ENCODE peak calls at places on chromosomes 1 and 21, in four cellular contexts. W is transverse colon, I is GM12865, K is heart left ventricle. T is an unnamed sample.

GRCh38 chr1:10509823-10510509 is 35.2 kb downstream of the PEX14 start:
- DNase-seq in W (no peak), K (no peak), I (no peak), T (no peak)

GRCh38 chr1:111222308-111223125 is 5.0 kb upstream of the CHI3L2 start:
- DNase-seq in K (peak; percentile 76), I (peak; percentile 95), W (peak; percentile 86), T (peak; percentile 64)

GRCh38 chr1:147292635-147293251 is 50.3 kb downstream of the CHD1L start:
- DNase-seq in K (no peak), I (no peak), W (no peak), T (peak; percentile 75)

GRCh38 chr1:114208659-114209215 is 55.1 kb upstream of the SYT6 start:
- DNase-seq in K (no peak), I (no peak), W (no peak), T (no peak)

GRCh38 chr1:30663596-30664091 is 59.7 kb downstream of the MATN1 start:
- DNase-seq in I (no peak), W (no peak), K (no peak), T (no peak)

GRCh38 chr1:225866061-225866844 is 15.9 kb downstream of the TMEM63A start:
- DNase-seq in K (no peak), W (no peak), I (no peak), T (peak; percentile 74)

GRCh38 chr1:97783762-97784161 is 137.1 kb downstream of the DPYD start:
- DNase-seq in W (no peak), K (no peak), I (no peak), T (no peak)

GRCh38 chr1:236502972-236503639 is 20.7 kb upstream of the LGALS8 start:
- DNase-seq in K (peak; percentile 59), W (peak; percentile 63), I (peak; percentile 36), T (peak; percentile 79)

GRCh38 chr1:156549390-156549789 is 23.0 kb downstream of the IQGAP3 start:
- DNase-seq in I (no peak), W (no peak), K (no peak), T (no peak)

GRCh38 chr1:97647776-97648175 is 273.1 kb downstream of the DPYD start:
- DNase-seq in I (no peak), K (no peak), W (no peak), T (peak; percentile 61)

GRCh38 chr1:90925928-90926869 is 95.6 kb downstream of the ZNF644 start:
- DNase-seq in W (no peak), I (no peak), K (no peak), T (peak; percentile 59)

GRCh38 chr1:213934642-213935041 is 53.1 kb upstream of the PROX1 start:
- DNase-seq in W (no peak), K (peak; percentile 80), I (no peak), T (no peak)

GRCh38 chr1:229224308-229224707 is 46.6 kb upstream of the RAB4A start:
- DNase-seq in K (no peak), W (no peak), I (no peak), T (peak; percentile 60)

GRCh38 chr1:198530964-198531363 is 9.5 kb downstream of the ATP6V1G3 start:
- DNase-seq in K (no peak), I (no peak), W (no peak), T (no peak)

GRCh38 chr1:204188959-204189639 is 7.2 kb downstream of the KISS1 start:
- DNase-seq in W (no peak), I (peak; percentile 42), K (no peak), T (no peak)

GRCh38 chr1:168483531-168483930 is 60.3 kb downstream of the XCL2 start:
- DNase-seq in I (no peak), K (no peak), W (no peak), T (peak; percentile 91)

GRCh38 chr21:34636961-34637360 is 22.0 kb upstream of the RCAN1 start:
- DNase-seq in I (no peak), K (no peak), W (no peak), T (no peak)

GRCh38 chr1:207058878-207059867 is 6.1 kb downstream of the PFKFB2 start:
- DNase-seq in K (no peak), W (no peak), I (no peak), T (no peak)

GRCh38 chr21:28333455-28334108 is 659.1 kb downstream of the LTN1 start:
- DNase-seq in I (no peak), K (no peak), W (no peak), T (peak; percentile 87)

GRCh38 chr1:67814121-67814772 is 19.0 kb downstream of the GNG12 start:
- DNase-seq in W (no peak), I (no peak), K (no peak), T (peak; percentile 49)

GRCh38 chr1:86429830-86430229 is 5.9 kb downstream of the CLCA2 start:
- DNase-seq in I (no peak), K (peak; percentile 53), W (no peak), T (peak; percentile 97)

DNA sequence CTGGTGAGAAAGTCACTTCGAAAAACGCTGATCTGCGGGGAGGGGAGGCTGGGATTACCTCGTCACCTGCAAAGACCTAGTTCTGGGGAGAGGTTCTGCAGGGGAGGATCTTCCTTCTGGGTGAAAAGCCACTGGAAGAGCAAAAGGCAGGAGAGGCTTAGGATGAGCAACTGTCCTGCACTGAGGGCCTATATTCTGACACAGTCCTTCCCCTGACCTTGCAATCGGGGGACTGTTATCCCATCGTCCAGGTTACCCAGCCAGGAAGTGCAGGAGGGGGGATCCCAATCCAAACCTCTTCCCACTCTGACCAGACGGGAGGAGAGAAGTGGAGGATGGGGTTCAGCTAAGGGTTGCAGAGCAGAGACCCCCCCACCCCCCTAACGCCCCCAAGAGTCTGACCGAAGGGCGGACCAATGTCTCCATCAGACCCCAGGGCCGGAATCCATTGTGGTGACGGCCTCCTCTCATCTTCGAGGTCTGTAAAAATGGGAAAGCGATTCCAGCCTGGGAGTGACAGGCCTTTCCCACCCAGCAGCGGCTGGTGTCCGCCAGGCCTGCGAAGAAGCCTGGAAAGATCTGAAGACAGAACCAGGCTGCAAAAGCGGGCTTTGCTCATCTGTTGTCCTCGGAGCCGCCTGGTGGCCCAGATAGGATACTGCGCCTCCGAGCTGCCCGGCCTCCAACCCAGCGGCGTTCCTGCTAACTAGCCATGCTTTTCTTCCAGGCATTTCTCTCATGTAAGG is 1.6 kb upstream of the DHRS3 start:
- DNase-seq in I (peak; percentile 76), K (peak; percentile 89), W (peak; percentile 91), T (peak; percentile 91)
- TF ChIP-seq CTCF in I (peak; percentile 95), K (peak; percentile 95), W (peak; percentile 97), T (peak; percentile 94)

GRCh38 chr1:93349231-93350135 is 3.8 kb downstream of the DR1 start:
- DNase-seq in K (no peak), I (no peak), W (no peak), T (peak; percentile 35)
- H3K4me3 ChIP-seq in K (no peak overlapping the region), I (peak overlapping the region; percentile 92), W (no peak overlapping the region), T (peak overlapping the region; percentile 11)

GRCh38 chr1:14571810-14572767 is 26.4 kb upstream of the KAZN start:
- DNase-seq in K (no peak), I (peak; percentile 68), W (no peak), T (no peak)
- TF ChIP-seq CTCF in K (no peak), I (peak; percentile 60), W (no peak), T (no peak)

DNA sequence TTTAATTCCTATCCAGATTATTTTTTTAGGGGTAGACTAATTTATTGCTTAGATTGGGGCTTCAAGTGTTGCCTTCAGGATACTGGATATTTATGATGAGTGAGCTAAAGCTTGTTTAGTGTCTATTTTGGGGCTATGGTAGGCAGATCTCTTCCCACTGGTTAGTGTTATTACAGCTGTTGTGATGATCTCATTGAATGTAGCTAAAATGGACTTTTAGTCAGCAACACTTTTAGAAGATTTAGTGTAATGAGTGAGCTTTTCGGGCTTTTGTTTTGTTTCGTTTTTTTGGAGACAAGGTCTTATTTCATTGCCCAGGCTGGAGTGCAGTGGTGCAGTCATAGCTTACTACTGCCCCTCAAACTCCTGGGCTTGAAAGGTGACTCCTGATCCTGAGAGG is 14.2 kb downstream of the THRAP3 start:
- DNase-seq in I (no peak), K (no peak), W (no peak), T (no peak)
- H3K4me3 ChIP-seq in I (no peak overlapping the region), K (no peak overlapping the region), W (no peak overlapping the region), T (no peak overlapping the region)

GRCh38 chr1:154888757-154889156 is 18.7 kb upstream of the KCNN3 start:
- DNase-seq in W (no peak), K (no peak), I (no peak), T (no peak)
- TF ChIP-seq CTCF in W (no peak), K (no peak), I (no peak), T (no peak)

GRCh38 chr1:219812086-219812485 is 116.3 kb downstream of the SLC30A10 start:
- DNase-seq in K (no peak), W (no peak), I (no peak), T (no peak)
- H3K4me3 ChIP-seq in K (no peak overlapping the region), W (no peak overlapping the region), I (no peak overlapping the region), T (no peak overlapping the region)

DNA sequence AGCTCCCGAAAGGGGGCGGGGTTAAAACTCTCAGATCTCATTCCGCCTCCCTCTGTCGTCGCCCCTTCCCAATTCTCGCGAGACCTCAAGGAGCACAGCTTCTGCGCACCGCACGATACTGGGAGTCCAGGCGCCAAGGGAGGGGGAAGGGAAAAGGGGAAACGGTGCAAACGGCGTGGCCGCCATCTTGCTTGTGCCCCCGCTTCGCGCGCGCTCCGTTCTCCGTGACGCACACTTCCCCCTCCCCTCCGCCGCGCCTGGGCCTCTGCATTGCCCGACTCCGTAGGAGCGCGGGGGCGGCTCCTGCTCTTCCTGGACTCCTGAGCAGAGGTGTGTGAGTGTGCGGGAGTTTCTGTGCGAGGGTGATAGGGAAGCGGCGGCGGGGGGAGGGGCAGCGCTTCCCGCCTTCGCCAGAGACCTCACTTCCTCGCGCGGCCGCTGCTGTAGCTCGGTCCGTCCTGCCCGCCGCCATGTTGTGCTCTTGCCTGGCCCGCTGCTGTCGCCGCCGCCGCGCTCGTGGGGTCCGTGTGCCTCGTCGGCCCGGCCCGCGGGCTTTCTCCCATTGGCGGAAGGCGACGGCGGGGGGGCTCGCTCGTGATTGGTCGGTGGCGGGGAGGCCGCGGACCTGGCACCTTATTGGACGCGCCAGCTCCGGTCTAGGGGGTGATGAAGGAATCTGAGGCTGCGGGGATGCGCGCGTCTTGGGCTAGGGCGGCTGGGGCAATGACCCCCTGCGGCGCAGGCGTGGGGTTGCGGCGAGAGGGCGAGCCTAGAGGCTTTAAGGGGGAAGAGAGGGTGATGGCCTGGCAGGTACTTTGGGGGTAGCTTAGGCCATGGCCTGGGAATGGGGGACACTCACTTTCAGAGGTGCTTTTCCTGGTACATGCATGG is at the start of gene NFYC:
- DNase-seq in K (peak; percentile 99), W (peak; percentile 98), I (peak; percentile 99), T (peak; percentile 98)
- TF ChIP-seq CTCF in K (no peak), W (no peak), I (no peak), T (no peak)

GRCh38 chr21:33067045-33067444 is 2.9 kb upstream of the OLIG1 start:
- DNase-seq in W (no peak), I (no peak), K (no peak), T (no peak)
- H3K4me3 ChIP-seq in W (no peak overlapping the region), I (no peak overlapping the region), K (no peak overlapping the region), T (no peak overlapping the region)

DNA sequence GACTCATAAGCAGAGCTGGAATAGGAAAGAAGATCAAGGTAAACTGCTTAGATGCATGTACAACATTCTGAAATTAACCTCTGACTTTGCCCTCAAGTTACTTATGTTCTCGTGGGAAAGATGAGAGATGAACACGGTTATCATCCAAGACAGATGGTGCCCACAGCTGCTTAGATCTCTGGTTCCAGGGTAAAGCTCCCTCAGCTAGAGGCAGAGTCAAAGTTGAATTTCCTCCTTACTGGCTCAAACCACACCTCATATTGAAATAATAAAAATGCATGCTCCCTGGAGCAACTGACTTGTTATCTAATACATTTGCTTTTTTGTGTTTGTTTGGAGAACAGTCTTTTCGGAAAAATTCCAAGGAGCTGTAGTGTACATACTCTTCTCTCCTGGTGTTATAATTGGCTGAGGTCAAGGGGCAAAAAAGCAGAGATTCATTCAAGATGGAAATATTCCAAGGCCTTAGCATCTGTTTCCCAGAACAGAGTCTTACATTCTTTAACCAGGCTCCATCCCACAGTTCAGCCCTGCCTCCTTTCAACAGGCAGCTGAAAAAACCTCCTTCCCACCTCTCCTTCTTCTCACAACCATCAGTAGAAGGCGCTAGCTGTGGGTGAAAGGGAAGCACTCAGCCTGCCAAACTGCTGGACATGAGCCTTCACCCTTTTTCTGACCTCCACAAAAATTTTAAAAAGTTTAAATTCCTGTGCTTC is 43.6 kb upstream of the FMO2 start:
- DNase-seq in K (peak; percentile 65), W (peak; percentile 14), I (no peak), T (peak; percentile 97)
- TF ChIP-seq CTCF in K (peak; percentile 54), W (no peak), I (no peak), T (peak; percentile 54)

T was measured in cardiac fibroblast.